ENCODE peak calls at places on chromosomes 11 and 22, in nine cellular contexts. M is dorsolateral prefrontal cortex, E is upper lobe of left lung, S is PC-3, H is nephron progenitor cell, L is astrocyte of the spinal cord, B is AG09309, Q is neural progenitor cell, O is choroid plexus epithelial cell. F is an unnamed sample.

GRCh38 chr22:39727541-39727940 is 157.0 kb downstream of the CACNA1I start:
- DNase-seq in O (peak), Q (no peak), L (no peak), H (no peak), S (peak), B (no peak), M (no peak), E (no peak), F (no peak)

GRCh38 chr11:45896392-45897068 is 10.5 kb downstream of the FREY1 start:
- DNase-seq in M (no peak), B (no peak), E (peak), Q (peak), S (no peak), O (no peak), H (peak), L (no peak), F (peak)

GRCh38 chr22:24009227-24010017 is 1.7 kb upstream of the CABIN1 start:
- DNase-seq in L (no peak), B (no peak), E (no peak), S (no peak), Q (no peak), H (no peak), O (no peak), M (no peak), F (no peak)

GRCh38 chr11:45751430-45751829 is 53.5 kb upstream of the SLC35C1 start:
- DNase-seq in E (no peak), Q (peak), H (peak), B (no peak), O (no peak), L (no peak), S (no peak), M (no peak), F (no peak)

GRCh38 chr11:10742460-10743208 is 8.4 kb upstream of the CTR9 start:
- DNase-seq in Q (no peak), H (no peak), O (peak), S (peak), B (peak), E (no peak), L (peak), M (no peak), F (no peak)

GRCh38 chr11:41256060-41256459 is 203.4 kb downstream of the LRRC4C start:
- DNase-seq in E (no peak), B (no peak), S (no peak), Q (no peak), L (no peak), M (no peak), O (no peak), H (no peak), F (no peak)

GRCh38 chr11:71165771-71166170 is 86.6 kb downstream of the SHANK2 start:
- DNase-seq in E (no peak), S (no peak), L (no peak), H (no peak), B (no peak), M (no peak), Q (no peak), O (no peak), F (no peak)

GRCh38 chr22:40258463-40259046 is 80.8 kb downstream of the TNRC6B start:
- DNase-seq in M (no peak), S (peak), O (peak), E (no peak), H (no peak), Q (no peak), B (no peak), L (peak), F (no peak)

GRCh38 chr22:31734512-31734911 is 15.4 kb downstream of the PRR14L start:
- DNase-seq in H (no peak), L (peak), Q (no peak), E (no peak), O (peak), S (peak), B (no peak), M (no peak), F (no peak)

GRCh38 chr11:93287434-93287833 is 43.1 kb upstream of the DEUP1 start:
- DNase-seq in Q (no peak), O (no peak), H (no peak), B (no peak), E (no peak), S (peak), L (no peak), M (no peak), F (no peak)

GRCh38 chr11:92286718-92287117 is 62.1 kb downstream of the FAT3 start:
- DNase-seq in S (no peak), M (no peak), B (no peak), L (no peak), H (no peak), E (no peak), O (no peak), Q (peak), F (no peak)

GRCh38 chr11:19071255-19071654 is 10.7 kb upstream of the MRGPRX2 start:
- DNase-seq in O (peak), M (peak), B (peak), E (no peak), Q (peak), H (peak), S (peak), L (peak), F (peak)

GRCh38 chr22:35567794-35568193 is 27.2 kb downstream of the RASD2 start:
- DNase-seq in Q (peak), E (no peak), S (no peak), O (no peak), M (no peak), B (no peak), L (no peak), H (no peak), F (no peak)

GRCh38 chr22:48140261-48140660 is 1377.8 kb downstream of the TBC1D22A start:
- DNase-seq in O (no peak), S (no peak), E (peak), M (no peak), Q (no peak), B (no peak), L (no peak), H (no peak), F (no peak)

GRCh38 chr22:48138855-48139254 is 1376.4 kb downstream of the TBC1D22A start:
- DNase-seq in E (no peak), H (no peak), Q (no peak), L (no peak), S (no peak), O (no peak), M (no peak), B (no peak), F (no peak)

GRCh38 chr22:48139776-48140175 is 1377.3 kb downstream of the TBC1D22A start:
- DNase-seq in B (no peak), S (no peak), H (no peak), E (peak), M (no peak), O (no peak), L (no peak), Q (peak), F (no peak)

GRCh38 chr22:48142388-48142787 is 1379.9 kb downstream of the TBC1D22A start:
- DNase-seq in S (no peak), O (no peak), E (no peak), B (no peak), M (no peak), H (no peak), L (no peak), Q (no peak), F (no peak)

DNA sequence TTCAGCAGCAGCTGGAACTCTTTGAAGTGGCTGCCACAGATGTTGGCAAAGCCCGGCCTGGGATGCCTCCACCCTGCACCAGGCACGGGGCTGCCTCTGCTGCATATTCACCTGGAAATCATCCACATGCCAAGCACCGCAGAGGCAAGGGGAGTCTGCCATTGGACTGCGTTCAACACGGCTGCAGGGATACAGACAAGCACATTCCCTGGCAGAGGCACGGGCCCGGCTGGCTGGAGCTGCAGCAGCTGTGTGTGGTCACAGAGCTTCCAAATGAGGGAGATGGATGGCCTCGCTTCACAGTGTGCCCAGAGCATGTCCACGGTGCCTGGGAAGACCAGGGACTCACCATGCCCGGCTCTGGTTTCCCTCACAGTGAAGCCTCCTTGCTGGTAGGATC is 1378.9 kb downstream of the TBC1D22A start:
- DNase-seq in L (no peak), M (no peak), Q (no peak), E (peak), H (no peak), O (no peak), B (no peak), S (no peak), F (no peak)
- TF ChIP-seq CTCF in L (no peak), M (no peak), Q (no peak), E (no peak), H (no peak), O (no peak), B (no peak), S (no peak), F (no peak)

GRCh38 chr22:43886231-43886630 is 5.6 kb downstream of the PNPLA5 start:
- DNase-seq in M (no peak), Q (no peak), O (no peak), B (no peak), S (no peak), H (no peak), E (no peak), L (no peak), F (no peak)

GRCh38 chr22:43884600-43885318 is 7.1 kb downstream of the PNPLA5 start:
- DNase-seq in Q (peak), H (peak), O (peak), M (peak), E (no peak), S (peak), B (no peak), L (peak), F (peak)

GRCh38 chr22:43885786-43886185 is 6.0 kb downstream of the PNPLA5 start:
- DNase-seq in O (no peak), L (no peak), Q (no peak), E (no peak), S (no peak), H (no peak), B (no peak), M (no peak), F (no peak)

GRCh38 chr22:43883719-43884415 is 7.9 kb downstream of the PNPLA5 start:
- DNase-seq in O (no peak), B (no peak), E (peak), Q (no peak), L (no peak), M (peak), S (no peak), H (no peak), F (no peak)

GRCh38 chr22:43885319-43885671 is 6.5 kb downstream of the PNPLA5 start:
- DNase-seq in H (no peak), S (no peak), O (no peak), L (no peak), Q (no peak), M (peak), B (no peak), E (no peak), F (no peak)
- TF ChIP-seq CTCF in H (no peak), S (no peak), O (no peak), L (no peak), Q (no peak), M (peak), B (no peak), E (no peak), F (no peak)

DNA sequence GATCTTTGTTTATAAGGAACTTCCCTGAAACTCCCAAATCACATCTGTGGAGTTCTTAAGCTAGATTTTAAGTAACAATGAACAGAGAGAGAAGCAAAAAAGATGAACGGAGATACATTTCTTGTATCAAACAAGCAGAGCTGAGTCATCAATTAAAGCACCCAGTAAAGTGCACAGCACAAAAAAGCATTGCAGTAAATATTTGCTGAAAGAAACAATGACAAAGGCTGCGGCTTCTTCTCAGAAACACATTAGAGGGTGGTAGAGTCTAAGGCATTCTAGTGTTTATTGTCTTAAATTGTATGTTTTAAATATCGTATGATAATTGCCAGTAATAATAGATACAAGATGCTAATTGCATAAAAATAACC is 941.6 kb upstream of the CHORDC1 start:
- DNase-seq in E (no peak), B (no peak), O (peak), Q (no peak), M (no peak), H (no peak), L (peak), S (peak), F (no peak)
- TF ChIP-seq CTCF in E (no peak), B (no peak), O (no peak), Q (no peak), M (no peak), H (no peak), L (no peak), S (no peak), F (no peak)

DNA sequence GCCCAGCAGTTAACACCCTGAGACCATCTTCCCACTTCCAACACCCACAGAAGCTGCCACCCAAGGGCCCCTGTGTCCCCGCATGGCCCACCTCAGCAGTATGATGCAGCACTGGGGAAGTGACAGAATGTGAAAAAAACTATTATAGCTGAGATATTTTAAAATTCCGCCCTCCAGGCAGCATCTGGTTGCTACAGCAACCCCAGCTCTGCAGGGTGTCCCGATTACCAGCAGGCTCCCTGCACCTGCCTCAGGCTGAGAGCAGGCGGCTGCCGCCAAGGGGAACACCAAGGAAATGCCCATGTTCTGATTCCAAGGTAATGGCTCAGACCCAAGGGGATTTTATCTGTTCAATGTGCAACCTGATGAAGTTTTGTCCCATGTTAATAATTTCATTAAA is 10.5 kb upstream of the TMEM121B start:
- DNase-seq in M (no peak), L (no peak), O (peak), B (no peak), E (no peak), H (no peak), Q (peak), S (no peak), F (no peak)
- TF ChIP-seq CTCF in M (no peak), L (no peak), O (peak), B (no peak), E (no peak), H (no peak), Q (peak), S (no peak), F (no peak)

GRCh38 chr11:69588270-69588669 is 52.7 kb upstream of the CCND1 start:
- DNase-seq in H (no peak), S (peak), L (peak), B (peak), Q (no peak), E (no peak), O (peak), M (no peak), F (no peak)
- TF ChIP-seq CTCF in H (no peak), S (peak), L (peak), B (peak), Q (no peak), E (no peak), O (peak), M (no peak), F (no peak)

F was measured in progenitor cell of endocrine pancreas.